ENCODE peak calls at places on chromosomes 4 and X, in ten cellular contexts. One of them, this sample, is unnamed.

GRCh38 chr4:98657531-98658286 is 702 bp downstream of the TSPAN5 start:
- DNase-seq in pancreas: no peak
- DNase-seq in heart left ventricle: peak; percentile 14
- DNase-seq in right atrium auricular region: no peak
- DNase-seq in left lung: no peak
- DNase-seq in fibroblast of lung: peak; percentile 75
- DNase-seq in transverse colon: peak; percentile 23
- DNase-seq in AG04450: no peak
- DNase-seq in GM12878: no peak
- DNase-seq in HL-60: no peak
- DNase-seq in this sample: peak; percentile 90

GRCh38 chrX:108198420-108198819 is 106.8 kb downstream of the ATG4A start:
- DNase-seq in GM12878: no peak
- DNase-seq in pancreas: no peak
- DNase-seq in right atrium auricular region: no peak
- DNase-seq in AG04450: no peak
- DNase-seq in fibroblast of lung: peak; percentile 67
- DNase-seq in left lung: no peak
- DNase-seq in heart left ventricle: no peak
- DNase-seq in transverse colon: no peak
- DNase-seq in HL-60: no peak
- DNase-seq in this sample: no peak

GRCh38 chr4:80999943-81000342 is 30.6 kb upstream of the BMP3 start:
- DNase-seq in left lung: no peak
- DNase-seq in transverse colon: no peak
- DNase-seq in fibroblast of lung: no peak
- DNase-seq in GM12878: no peak
- DNase-seq in AG04450: no peak
- DNase-seq in HL-60: no peak
- DNase-seq in pancreas: no peak
- DNase-seq in heart left ventricle: no peak
- DNase-seq in right atrium auricular region: no peak
- DNase-seq in this sample: no peak

GRCh38 chr4:101321481-101322042 is 25.8 kb downstream of the PPP3CA start:
- DNase-seq in pancreas: no peak
- DNase-seq in fibroblast of lung: no peak
- DNase-seq in GM12878: no peak
- DNase-seq in heart left ventricle: no peak
- DNase-seq in AG04450: no peak
- DNase-seq in left lung: no peak
- DNase-seq in right atrium auricular region: no peak
- DNase-seq in HL-60: peak; percentile 56
- DNase-seq in transverse colon: no peak
- DNase-seq in this sample: no peak

GRCh38 chr4:129355529-129355928 is 259.6 kb downstream of the C4orf33 start:
- DNase-seq in pancreas: no peak
- DNase-seq in right atrium auricular region: no peak
- DNase-seq in transverse colon: no peak
- DNase-seq in AG04450: no peak
- DNase-seq in HL-60: no peak
- DNase-seq in fibroblast of lung: peak; percentile 33
- DNase-seq in heart left ventricle: no peak
- DNase-seq in left lung: no peak
- DNase-seq in GM12878: no peak
- DNase-seq in this sample: no peak

GRCh38 chr4:168101026-168101425 is 8.7 kb downstream of the ANXA10 start:
- DNase-seq in AG04450: no peak
- DNase-seq in right atrium auricular region: no peak
- DNase-seq in GM12878: no peak
- DNase-seq in HL-60: no peak
- DNase-seq in fibroblast of lung: no peak
- DNase-seq in pancreas: no peak
- DNase-seq in transverse colon: no peak
- DNase-seq in heart left ventricle: no peak
- DNase-seq in left lung: no peak
- DNase-seq in this sample: no peak

GRCh38 chr4:61505773-61506640 is 305.9 kb downstream of the ADGRL3 start:
- DNase-seq in AG04450: no peak
- DNase-seq in HL-60: no peak
- DNase-seq in heart left ventricle: no peak
- DNase-seq in left lung: no peak
- DNase-seq in right atrium auricular region: no peak
- DNase-seq in fibroblast of lung: no peak
- DNase-seq in transverse colon: no peak
- DNase-seq in pancreas: no peak
- DNase-seq in GM12878: no peak
- DNase-seq in this sample: no peak

GRCh38 chrX:148501121-148502066 is 977 bp downstream of the AFF2 start:
- DNase-seq in left lung: peak; percentile 78
- DNase-seq in heart left ventricle: no peak
- DNase-seq in HL-60: no peak
- DNase-seq in transverse colon: no peak
- DNase-seq in GM12878: no peak
- DNase-seq in fibroblast of lung: no peak
- DNase-seq in AG04450: no peak
- DNase-seq in right atrium auricular region: no peak
- DNase-seq in pancreas: no peak
- DNase-seq in this sample: peak; percentile 42

GRCh38 chr4:175238827-175239517 is 320.8 kb downstream of the ADAM29 start:
- DNase-seq in transverse colon: no peak
- DNase-seq in HL-60: no peak
- DNase-seq in fibroblast of lung: no peak
- DNase-seq in pancreas: no peak
- DNase-seq in AG04450: no peak
- DNase-seq in heart left ventricle: no peak
- DNase-seq in right atrium auricular region: no peak
- DNase-seq in GM12878: no peak
- DNase-seq in left lung: no peak
- DNase-seq in this sample: no peak

GRCh38 chr4:49036528-49036927 is 50.5 kb downstream of the CWH43 start:
- DNase-seq in HL-60: no peak
- DNase-seq in right atrium auricular region: no peak
- DNase-seq in GM12878: no peak
- DNase-seq in heart left ventricle: no peak
- DNase-seq in transverse colon: no peak
- DNase-seq in AG04450: no peak
- DNase-seq in fibroblast of lung: no peak
- DNase-seq in left lung: no peak
- DNase-seq in pancreas: no peak
- DNase-seq in this sample: no peak

GRCh38 chr4:24488399-24489164 is 95.8 kb downstream of the DHX15 start:
- DNase-seq in pancreas: peak; percentile 57
- DNase-seq in left lung: peak; percentile 84
- DNase-seq in AG04450: no peak
- DNase-seq in right atrium auricular region: peak; percentile 83
- DNase-seq in fibroblast of lung: peak; percentile 70
- DNase-seq in heart left ventricle: peak; percentile 57
- DNase-seq in GM12878: peak; percentile 5
- DNase-seq in HL-60: peak; percentile 62
- DNase-seq in transverse colon: peak; percentile 79
- DNase-seq in this sample: peak; percentile 62

GRCh38 chrX:28177202-28177601 is 196.0 kb upstream of the DCAF8L1 start:
- DNase-seq in left lung: no peak
- DNase-seq in HL-60: no peak
- DNase-seq in heart left ventricle: no peak
- DNase-seq in fibroblast of lung: no peak
- DNase-seq in GM12878: no peak
- DNase-seq in AG04450: no peak
- DNase-seq in pancreas: no peak
- DNase-seq in right atrium auricular region: no peak
- DNase-seq in transverse colon: peak; percentile 25
- DNase-seq in this sample: no peak

GRCh38 chr4:156718226-156718625 is 253.4 kb downstream of the PDGFC start:
- DNase-seq in fibroblast of lung: no peak
- DNase-seq in AG04450: no peak
- DNase-seq in transverse colon: no peak
- DNase-seq in pancreas: no peak
- DNase-seq in left lung: no peak
- DNase-seq in heart left ventricle: no peak
- DNase-seq in right atrium auricular region: no peak
- DNase-seq in HL-60: no peak
- DNase-seq in GM12878: no peak
- DNase-seq in this sample: no peak

GRCh38 chr4:151356510-151356909 is 31.1 kb upstream of the SH3D19 start:
- DNase-seq in right atrium auricular region: no peak
- DNase-seq in GM12878: no peak
- DNase-seq in HL-60: no peak
- DNase-seq in left lung: no peak
- DNase-seq in fibroblast of lung: no peak
- DNase-seq in pancreas: no peak
- DNase-seq in transverse colon: no peak
- DNase-seq in heart left ventricle: no peak
- DNase-seq in AG04450: no peak
- DNase-seq in this sample: no peak

GRCh38 chrX:137424679-137425078 is 141.2 kb upstream of the ZIC3 start:
- DNase-seq in HL-60: no peak
- DNase-seq in right atrium auricular region: no peak
- DNase-seq in GM12878: no peak
- DNase-seq in pancreas: no peak
- DNase-seq in heart left ventricle: no peak
- DNase-seq in AG04450: no peak
- DNase-seq in left lung: no peak
- DNase-seq in transverse colon: no peak
- DNase-seq in fibroblast of lung: no peak
- DNase-seq in this sample: no peak

GRCh38 chr4:77634132-77634785 is 28.6 kb downstream of the CXCL13 start:
- DNase-seq in left lung: no peak
- DNase-seq in transverse colon: no peak
- DNase-seq in AG04450: no peak
- DNase-seq in GM12878: no peak
- DNase-seq in heart left ventricle: no peak
- DNase-seq in pancreas: no peak
- DNase-seq in HL-60: no peak
- DNase-seq in right atrium auricular region: no peak
- DNase-seq in fibroblast of lung: no peak
- DNase-seq in this sample: no peak

DNA sequence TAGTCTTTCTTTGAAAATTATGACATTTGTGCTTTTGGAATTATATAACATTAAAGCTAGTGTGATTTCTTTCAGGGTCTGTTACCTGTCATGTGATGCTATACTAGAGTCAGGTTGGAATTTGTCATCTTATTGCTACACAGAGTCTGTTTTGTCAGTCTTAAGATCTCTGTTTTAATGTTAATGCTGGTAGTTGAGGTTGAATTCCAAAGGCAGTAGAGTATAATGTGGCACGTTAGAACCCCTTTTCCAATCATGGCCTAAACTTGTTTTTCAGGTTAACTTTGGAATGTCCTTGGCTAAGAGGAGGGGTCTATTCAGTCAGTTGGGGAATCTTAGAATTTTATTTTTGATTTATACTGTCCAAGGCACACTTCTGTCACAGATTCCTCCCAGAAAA is 258.5 kb downstream of the PABPC4L start:
- DNase-seq in heart left ventricle: no peak
- DNase-seq in pancreas: no peak
- DNase-seq in GM12878: no peak
- DNase-seq in fibroblast of lung: no peak
- DNase-seq in transverse colon: no peak
- DNase-seq in left lung: no peak
- DNase-seq in right atrium auricular region: no peak
- DNase-seq in HL-60: no peak
- DNase-seq in AG04450: no peak
- DNase-seq in this sample: no peak
- H3K27ac ChIP-seq in heart left ventricle: no peak overlapping the region
- H3K27ac ChIP-seq in pancreas: no peak overlapping the region
- H3K27ac ChIP-seq in GM12878: no peak overlapping the region
- H3K27ac ChIP-seq in fibroblast of lung: no peak overlapping the region
- H3K27ac ChIP-seq in transverse colon: no peak overlapping the region
- H3K27ac ChIP-seq in left lung: no peak overlapping the region
- H3K27ac ChIP-seq in right atrium auricular region: no peak overlapping the region
- H3K27ac ChIP-seq in HL-60: no peak overlapping the region
- H3K27ac ChIP-seq in AG04450: no peak overlapping the region
- H3K27ac ChIP-seq in this sample: no peak overlapping the region

DNA sequence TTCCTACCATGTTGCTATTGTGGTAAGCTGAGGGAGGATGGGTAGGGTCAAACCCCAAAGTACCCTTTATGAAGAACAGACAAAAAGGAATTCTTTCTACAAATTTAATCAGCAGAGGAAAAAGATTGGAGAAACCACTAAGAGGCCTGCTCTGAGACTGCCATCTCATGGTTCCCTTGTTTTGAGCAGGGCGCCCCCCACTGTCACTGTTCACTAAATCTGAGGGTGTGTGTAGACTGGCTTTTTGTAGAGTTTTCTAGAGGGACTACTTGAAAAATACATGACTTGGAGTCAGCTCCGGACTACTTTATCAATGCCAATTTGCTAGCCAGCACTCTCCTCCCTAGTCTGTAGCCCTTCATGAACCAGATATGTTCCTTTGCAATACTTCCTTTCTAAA is 324.8 kb downstream of the FRMPD4 start:
- DNase-seq in right atrium auricular region: no peak
- DNase-seq in fibroblast of lung: no peak
- DNase-seq in AG04450: no peak
- DNase-seq in transverse colon: no peak
- DNase-seq in heart left ventricle: no peak
- DNase-seq in GM12878: no peak
- DNase-seq in left lung: no peak
- DNase-seq in pancreas: no peak
- DNase-seq in HL-60: no peak
- DNase-seq in this sample: no peak
- TF ChIP-seq CTCF in right atrium auricular region: no peak
- TF ChIP-seq CTCF in fibroblast of lung: no peak
- TF ChIP-seq CTCF in AG04450: no peak
- TF ChIP-seq CTCF in transverse colon: no peak
- TF ChIP-seq CTCF in heart left ventricle: no peak
- TF ChIP-seq CTCF in GM12878: no peak
- TF ChIP-seq CTCF in left lung: no peak
- TF ChIP-seq CTCF in pancreas: no peak
- TF ChIP-seq CTCF in HL-60: no peak
- TF ChIP-seq CTCF in this sample: no peak

DNA sequence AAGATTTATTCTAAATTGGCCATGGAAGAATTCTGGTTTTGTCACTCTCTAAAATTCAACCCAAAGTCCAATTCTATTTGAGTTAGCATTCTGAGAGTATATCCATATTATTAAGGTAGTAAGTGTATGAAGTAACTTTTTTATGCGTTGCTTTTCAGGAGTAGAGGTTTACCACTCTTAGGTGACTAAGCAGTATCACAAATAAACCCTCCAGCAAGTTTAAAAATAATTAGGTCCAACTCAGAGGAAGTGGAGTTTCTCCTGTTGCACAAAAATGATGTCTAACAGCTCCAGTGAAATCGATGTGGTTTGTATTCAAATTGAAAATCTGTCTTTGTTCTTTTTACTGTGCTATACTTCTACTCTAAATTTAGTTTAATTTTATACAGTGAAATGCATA is 6.6 kb downstream of the SCML1 start:
- DNase-seq in pancreas: no peak
- DNase-seq in heart left ventricle: no peak
- DNase-seq in left lung: no peak
- DNase-seq in AG04450: no peak
- DNase-seq in right atrium auricular region: no peak
- DNase-seq in transverse colon: no peak
- DNase-seq in GM12878: no peak
- DNase-seq in HL-60: no peak
- DNase-seq in fibroblast of lung: no peak
- DNase-seq in this sample: no peak
- H3K27ac ChIP-seq in pancreas: no peak overlapping the region
- H3K27ac ChIP-seq in heart left ventricle: no peak overlapping the region
- H3K27ac ChIP-seq in left lung: no peak overlapping the region
- H3K27ac ChIP-seq in AG04450: no peak overlapping the region
- H3K27ac ChIP-seq in right atrium auricular region: no peak overlapping the region
- H3K27ac ChIP-seq in transverse colon: no peak overlapping the region
- H3K27ac ChIP-seq in GM12878: no peak overlapping the region
- H3K27ac ChIP-seq in HL-60: no peak overlapping the region
- H3K27ac ChIP-seq in fibroblast of lung: no peak overlapping the region
- H3K27ac ChIP-seq in this sample: no peak overlapping the region

GRCh38 chrX:146224442-146224841 is 406.8 kb downstream of the SLITRK2 start:
- DNase-seq in HL-60: no peak
- DNase-seq in heart left ventricle: no peak
- DNase-seq in right atrium auricular region: no peak
- DNase-seq in left lung: no peak
- DNase-seq in transverse colon: no peak
- DNase-seq in fibroblast of lung: no peak
- DNase-seq in pancreas: no peak
- DNase-seq in GM12878: no peak
- DNase-seq in AG04450: no peak
- DNase-seq in this sample: no peak
- TF ChIP-seq CTCF in HL-60: peak; percentile 6
- TF ChIP-seq CTCF in heart left ventricle: no peak
- TF ChIP-seq CTCF in right atrium auricular region: no peak
- TF ChIP-seq CTCF in left lung: no peak
- TF ChIP-seq CTCF in transverse colon: no peak
- TF ChIP-seq CTCF in fibroblast of lung: no peak
- TF ChIP-seq CTCF in pancreas: no peak
- TF ChIP-seq CTCF in GM12878: no peak
- TF ChIP-seq CTCF in AG04450: no peak
- TF ChIP-seq CTCF in this sample: no peak